ENCODE peak calls at places on chromosomes 16 and 17, in four cellular contexts. V is WTC11, O is K562, P is SK-N-SH. D is an unnamed sample.

GRCh38 chr17:17493249-17493985 is 2.8 kb downstream of the RASD1 start:
- DNase-seq in V (no peak), O (no peak), P (no peak), D (no peak)

GRCh38 chr16:57577691-57578224 is 35.3 kb downstream of the ADGRG5 start:
- DNase-seq in V (no peak), O (peak), P (peak), D (no peak)

GRCh38 chr17:68771867-68772515 is 170.8 kb upstream of the FAM20A start:
- DNase-seq in V (no peak), O (peak), P (peak), D (peak)

GRCh38 chr17:28963212-28963611 is 11.9 kb upstream of the PHF12 start:
- DNase-seq in V (no peak), O (no peak), P (no peak), D (no peak)

GRCh38 chr17:75637561-75637960 is 4.3 kb downstream of the SMIM5 start:
- DNase-seq in V (no peak), O (no peak), P (peak), D (no peak)

GRCh38 chr17:40070895-40071719 is 8.3 kb downstream of the THRA start:
- DNase-seq in V (no peak), O (peak), P (no peak), D (no peak)

GRCh38 chr16:22372882-22373661 is 1.3 kb downstream of the CDR2 start:
- DNase-seq in V (no peak), O (no peak), P (no peak), D (no peak)

GRCh38 chr17:79294459-79295071 is 219.9 kb downstream of the ENGASE start:
- DNase-seq in V (peak), O (peak), P (no peak), D (peak)

GRCh38 chr17:83050651-83051422 is 28.6 kb upstream of the METRNL start:
- DNase-seq in V (peak), O (no peak), P (peak), D (no peak)

GRCh38 chr16:12637002-12637401 is 166.7 kb downstream of the CPPED1 start:
- DNase-seq in V (peak), O (no peak), P (no peak), D (no peak)

GRCh38 chr17:79667121-79667715 is 56.4 kb upstream of the RBFOX3 start:
- DNase-seq in V (no peak), O (no peak), P (no peak), D (no peak)

GRCh38 chr17:37067555-37068111 is 118.9 kb downstream of the AATF start:
- DNase-seq in V (no peak), O (peak), P (peak), D (peak)

GRCh38 chr16:79114759-79115158 is 485.8 kb downstream of the MAF start:
- DNase-seq in V (no peak), O (no peak), P (no peak), D (no peak)

GRCh38 chr17:37671028-37671812 is 28.0 kb upstream of the DDX52 start:
- DNase-seq in V (no peak), O (no peak), P (no peak), D (no peak)

GRCh38 chr17:67477687-67478086 is 100.6 kb downstream of the PITPNC1 start:
- DNase-seq in V (no peak), O (no peak), P (no peak), D (no peak)

GRCh38 chr17:40153603-40154238 is 13.4 kb downstream of the CASC3 start:
- DNase-seq in V (no peak), O (no peak), P (no peak), D (no peak)

GRCh38 chr16:81237282-81237681 is 1.2 kb upstream of the BCO1 start:
- DNase-seq in V (no peak), O (no peak), P (no peak), D (no peak)

GRCh38 chr17:74150428-74151025 is 53.0 kb upstream of the RPL38 start:
- DNase-seq in V (no peak), O (no peak), P (no peak), D (no peak)
- TF ChIP-seq FOXJ3 in V (no peak), O (no peak), P (no peak), D (no peak)

GRCh38 chr17:52420555-52421078 is 262.1 kb upstream of the CA10 start:
- DNase-seq in V (no peak), O (no peak), P (no peak), D (no peak)
- TF ChIP-seq FOXJ3 in V (no peak), O (no peak), P (no peak), D (no peak)

GRCh38 chr17:5947701-5948180 is 122.4 kb upstream of the WSCD1 start:
- DNase-seq in V (no peak), O (no peak), P (no peak), D (no peak)

GRCh38 chr17:5941258-5941657 is 128.9 kb upstream of the WSCD1 start:
- DNase-seq in V (no peak), O (no peak), P (no peak), D (no peak)

GRCh38 chr17:5943991-5944390 is 126.2 kb upstream of the WSCD1 start:
- DNase-seq in V (no peak), O (no peak), P (no peak), D (no peak)

GRCh38 chr17:5943232-5943631 is 126.9 kb upstream of the WSCD1 start:
- DNase-seq in V (no peak), O (peak), P (no peak), D (no peak)

GRCh38 chr17:5942687-5943086 is 127.5 kb upstream of the WSCD1 start:
- DNase-seq in V (no peak), O (peak), P (no peak), D (no peak)
- TF ChIP-seq FOXJ3 in V (no peak), O (no peak), P (no peak), D (no peak)

DNA sequence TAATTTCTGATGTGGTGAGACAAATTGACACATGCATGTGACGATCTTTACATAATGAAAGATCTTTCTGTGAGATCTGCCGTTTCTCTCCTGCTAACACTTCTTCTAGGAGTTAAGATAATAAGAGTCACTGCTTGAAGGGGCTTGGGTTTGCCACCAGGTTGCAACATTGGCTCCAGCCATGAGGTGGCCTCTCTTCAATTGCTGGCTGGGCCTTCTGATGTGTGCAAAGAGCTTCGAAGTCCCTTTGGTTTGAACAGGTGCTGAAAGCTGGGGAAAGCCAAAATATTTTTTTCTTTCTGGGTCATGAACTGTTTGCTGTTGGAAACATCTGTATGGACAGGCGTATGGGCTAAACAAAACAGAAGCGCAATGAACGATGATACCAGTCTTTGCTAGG is 204.1 kb upstream of the SALL1 start:
- DNase-seq in V (peak), O (no peak), P (no peak), D (no peak)
- TF ChIP-seq FOXJ3 in V (no peak), O (no peak), P (no peak), D (no peak)

GRCh38 chr17:77247048-77247541 is 106.3 kb downstream of the SEC14L1 start:
- DNase-seq in V (peak), O (peak), P (peak), D (peak)
- TF ChIP-seq FOXJ3 in V (no peak), O (no peak), P (no peak), D (no peak)

DNA sequence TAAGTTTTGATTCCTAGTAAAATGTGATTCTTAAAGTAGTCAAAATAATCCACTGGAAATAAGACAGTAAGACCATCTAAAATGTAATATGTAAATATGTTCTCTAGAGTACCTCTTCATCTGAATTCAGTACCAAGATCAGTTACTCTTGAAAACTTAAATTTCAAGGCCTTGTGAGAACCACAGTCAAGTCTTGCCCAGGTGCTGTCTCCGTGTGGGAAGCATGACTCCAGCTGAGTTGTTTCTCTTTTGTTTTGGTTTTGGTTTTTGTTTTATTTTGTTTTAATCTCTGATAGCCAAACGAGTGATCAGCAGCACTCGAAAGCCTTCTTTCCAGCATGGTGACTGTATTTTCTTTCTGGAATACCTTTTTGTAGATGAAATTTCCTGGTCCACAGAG is 907.0 kb downstream of the KCNJ18 start:
- DNase-seq in V (no peak), O (no peak), P (no peak), D (no peak)
- TF ChIP-seq FOXJ3 in V (no peak), O (no peak), P (no peak), D (no peak)

GRCh38 chr16:4660454-4661007 is 32.8 kb upstream of the NUDT16L1 start:
- DNase-seq in V (no peak), O (no peak), P (peak), D (peak)
- TF ChIP-seq FOXJ3 in V (no peak), O (no peak), P (no peak), D (no peak)

DNA sequence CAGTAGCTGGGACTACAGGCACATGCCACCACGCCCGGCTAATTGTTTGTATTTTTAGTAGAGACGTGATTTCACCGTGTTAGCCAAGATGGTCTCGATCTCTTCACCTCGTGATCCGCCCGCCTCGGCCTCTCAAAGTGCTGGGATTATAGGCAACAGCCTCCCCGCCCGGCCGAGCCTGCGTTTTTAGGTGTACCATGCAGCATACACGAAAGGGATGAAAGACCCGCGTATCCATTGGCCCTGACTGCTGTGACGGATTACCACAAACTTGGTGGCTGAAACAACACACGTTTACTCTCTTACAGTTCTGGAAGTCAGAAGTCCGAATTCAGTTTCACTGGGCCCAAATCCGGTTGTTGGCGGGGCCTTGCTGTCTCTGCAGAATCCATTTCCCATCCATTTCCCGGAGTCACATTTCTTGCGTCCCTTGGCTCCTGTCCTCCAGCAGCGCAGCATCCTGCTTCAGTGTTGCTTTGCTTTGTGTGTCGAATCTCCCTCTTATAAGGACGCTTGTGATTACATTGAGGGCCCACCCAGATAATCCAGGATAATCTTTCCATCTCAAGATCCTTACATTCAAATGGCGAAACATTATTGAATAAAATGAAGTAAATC is 8.3 kb upstream of the GUCY2D start:
- DNase-seq in V (no peak), O (no peak), P (no peak), D (no peak)
- TF ChIP-seq FOXJ3 in V (no peak), O (no peak), P (no peak), D (no peak)

GRCh38 chr17:1493291-1493980 is 950 bp upstream of the MYO1C start:
- DNase-seq in V (no peak), O (no peak), P (no peak), D (no peak)

GRCh38 chr17:1494203-1494602 is 1.7 kb upstream of the MYO1C start:
- DNase-seq in V (no peak), O (no peak), P (no peak), D (no peak)

GRCh38 chr17:1490643-1491405 is 1.7 kb downstream of the MYO1C start:
- DNase-seq in V (peak), O (peak), P (peak), D (peak)

GRCh38 chr17:1492249-1493206 is at the start of gene MYO1C:
- DNase-seq in V (peak), O (no peak), P (no peak), D (no peak)

GRCh38 chr17:1491406-1492248 is 859 bp downstream of the MYO1C start:
- DNase-seq in V (peak), O (peak), P (peak), D (no peak)
- TF ChIP-seq FOXJ3 in V (no peak), O (no peak), P (no peak), D (no peak)

D was measured in HepG2.